ENCODE peak calls at places on chromosomes 6 and 20, in five cellular contexts. One of them, this sample, is unnamed.

GRCh38 chr20:47785321-47785899 is at the start of gene SULF2:
- DNase-seq in stimulated activated CD8-positive, alpha-beta memory T cell treated with anti-CD3 and anti-CD28 coated beads, Interleukin-15, amount 100 ng/mL, for 4 hours: no peak
- DNase-seq in mucosa of descending colon: peak
- DNase-seq in AG04450: no peak
- DNase-seq in nucleus accumbens: no peak
- DNase-seq in this sample: no peak

GRCh38 chr6:3997144-3997770 is 81.7 kb downstream of the FAM217A start:
- DNase-seq in mucosa of descending colon: no peak
- DNase-seq in stimulated activated CD8-positive, alpha-beta memory T cell treated with anti-CD3 and anti-CD28 coated beads, Interleukin-15, amount 100 ng/mL, for 4 hours: no peak
- DNase-seq in AG04450: peak
- DNase-seq in nucleus accumbens: no peak
- DNase-seq in this sample: no peak

GRCh38 chr6:24283043-24283985 is 74.5 kb downstream of the DCDC2 start:
- DNase-seq in nucleus accumbens: no peak
- DNase-seq in stimulated activated CD8-positive, alpha-beta memory T cell treated with anti-CD3 and anti-CD28 coated beads, Interleukin-15, amount 100 ng/mL, for 4 hours: no peak
- DNase-seq in mucosa of descending colon: no peak
- DNase-seq in AG04450: no peak
- DNase-seq in this sample: no peak

GRCh38 chr20:62511915-62512610 is 36.3 kb upstream of the GATA5 start:
- DNase-seq in nucleus accumbens: no peak
- DNase-seq in mucosa of descending colon: no peak
- DNase-seq in stimulated activated CD8-positive, alpha-beta memory T cell treated with anti-CD3 and anti-CD28 coated beads, Interleukin-15, amount 100 ng/mL, for 4 hours: no peak
- DNase-seq in AG04450: no peak
- DNase-seq in this sample: no peak

GRCh38 chr6:42345696-42346416 is 105.9 kb downstream of the TRERF1 start:
- DNase-seq in mucosa of descending colon: no peak
- DNase-seq in nucleus accumbens: no peak
- DNase-seq in stimulated activated CD8-positive, alpha-beta memory T cell treated with anti-CD3 and anti-CD28 coated beads, Interleukin-15, amount 100 ng/mL, for 4 hours: no peak
- DNase-seq in AG04450: no peak
- DNase-seq in this sample: no peak

GRCh38 chr20:60352580-60352979 is 394.4 kb downstream of the CDH26 start:
- DNase-seq in nucleus accumbens: no peak
- DNase-seq in mucosa of descending colon: no peak
- DNase-seq in stimulated activated CD8-positive, alpha-beta memory T cell treated with anti-CD3 and anti-CD28 coated beads, Interleukin-15, amount 100 ng/mL, for 4 hours: no peak
- DNase-seq in AG04450: no peak
- DNase-seq in this sample: no peak

GRCh38 chr6:141107562-141108160 is 1025.1 kb upstream of the GJE1 start:
- DNase-seq in mucosa of descending colon: no peak
- DNase-seq in nucleus accumbens: no peak
- DNase-seq in AG04450: no peak
- DNase-seq in stimulated activated CD8-positive, alpha-beta memory T cell treated with anti-CD3 and anti-CD28 coated beads, Interleukin-15, amount 100 ng/mL, for 4 hours: no peak
- DNase-seq in this sample: no peak

GRCh38 chr6:13357551-13358075 is 29.3 kb upstream of the TBC1D7 start:
- DNase-seq in mucosa of descending colon: no peak
- DNase-seq in AG04450: peak
- DNase-seq in nucleus accumbens: no peak
- DNase-seq in stimulated activated CD8-positive, alpha-beta memory T cell treated with anti-CD3 and anti-CD28 coated beads, Interleukin-15, amount 100 ng/mL, for 4 hours: no peak
- DNase-seq in this sample: no peak

GRCh38 chr6:29989211-29989610 is 46.9 kb downstream of the HLA-A start:
- DNase-seq in stimulated activated CD8-positive, alpha-beta memory T cell treated with anti-CD3 and anti-CD28 coated beads, Interleukin-15, amount 100 ng/mL, for 4 hours: no peak
- DNase-seq in AG04450: no peak
- DNase-seq in mucosa of descending colon: no peak
- DNase-seq in nucleus accumbens: no peak
- DNase-seq in this sample: no peak

GRCh38 chr20:24573557-24573956 is 104.1 kb downstream of the SYNDIG1 start:
- DNase-seq in AG04450: no peak
- DNase-seq in nucleus accumbens: no peak
- DNase-seq in stimulated activated CD8-positive, alpha-beta memory T cell treated with anti-CD3 and anti-CD28 coated beads, Interleukin-15, amount 100 ng/mL, for 4 hours: no peak
- DNase-seq in mucosa of descending colon: no peak
- DNase-seq in this sample: peak

GRCh38 chr6:157732007-157732406 is 91.0 kb upstream of the SNX9 start:
- DNase-seq in mucosa of descending colon: no peak
- DNase-seq in nucleus accumbens: no peak
- DNase-seq in AG04450: no peak
- DNase-seq in stimulated activated CD8-positive, alpha-beta memory T cell treated with anti-CD3 and anti-CD28 coated beads, Interleukin-15, amount 100 ng/mL, for 4 hours: no peak
- DNase-seq in this sample: peak

GRCh38 chr6:45026003-45026516 is 302.1 kb upstream of the RUNX2 start:
- DNase-seq in nucleus accumbens: no peak
- DNase-seq in AG04450: no peak
- DNase-seq in stimulated activated CD8-positive, alpha-beta memory T cell treated with anti-CD3 and anti-CD28 coated beads, Interleukin-15, amount 100 ng/mL, for 4 hours: no peak
- DNase-seq in mucosa of descending colon: no peak
- DNase-seq in this sample: no peak

GRCh38 chr20:13659288-13659687 is 20.6 kb upstream of the TASP1 start:
- DNase-seq in nucleus accumbens: no peak
- DNase-seq in stimulated activated CD8-positive, alpha-beta memory T cell treated with anti-CD3 and anti-CD28 coated beads, Interleukin-15, amount 100 ng/mL, for 4 hours: no peak
- DNase-seq in AG04450: no peak
- DNase-seq in mucosa of descending colon: no peak
- DNase-seq in this sample: no peak